ENCODE peak calls at places on chromosomes 4 and X, in eight cellular contexts. T is Right ventricle myocardium superior; U is HFF-Myc; J is heart left ventricle; G is EL; V is stimulated activated CD8-positive, alpha-beta memory T cell treated with anti-CD3 and anti-CD28 coated beads, Interleukin-7, amount 100 ng/mL, for 4 hours; Y is NCI-H2081; Z is activated T-cell treated with anti-CD3 and anti-CD28 coated beads, Interleukin-2, amount 50 U/mL, for 4 hours. W is an unnamed sample.

GRCh38 chr4:31793907-31794306 is 1073.7 kb downstream of the PCDH7 start:
- DNase-seq in T (no peak), U (no peak), J (no peak), G (no peak), V (no peak), Y (no peak), Z (no peak), W (no peak)

GRCh38 chr4:6647582-6648230 is 7.2 kb downstream of the MRFAP1 start:
- DNase-seq in T (no peak), U (no peak), J (no peak), G (no peak), V (no peak), Y (no peak), Z (no peak), W (no peak)

GRCh38 chr4:150215601-150216000 is 137.4 kb downstream of the DCLK2 start:
- DNase-seq in T (no peak), U (no peak), J (no peak), G (no peak), V (no peak), Y (no peak), Z (no peak), W (no peak)

GRCh38 chrX:130174051-130174704 is 2.4 kb downstream of the RAB33A start:
- DNase-seq in T (peak), U (no peak), J (peak), G (peak), V (no peak), Y (no peak), Z (no peak), W (peak)

GRCh38 chr4:36088542-36088941 is 155.8 kb downstream of the ARAP2 start:
- DNase-seq in T (no peak), U (no peak), J (no peak), G (no peak), V (no peak), Y (peak), Z (no peak), W (no peak)

GRCh38 chr4:54384563-54384962 is 155.5 kb downstream of the PDGFRA start:
- DNase-seq in T (no peak), U (no peak), J (peak), G (peak), V (no peak), Y (no peak), Z (no peak), W (peak)

GRCh38 chrX:40683245-40683644 is 35.9 kb upstream of the CXorf38 start:
- DNase-seq in T (no peak), U (no peak), J (no peak), G (no peak), V (no peak), Y (no peak), Z (no peak), W (no peak)

GRCh38 chr4:55312491-55313101 is 33.4 kb upstream of the SRD5A3 start:
- DNase-seq in T (no peak), U (peak), J (peak), G (peak), V (no peak), Y (peak), Z (peak), W (peak)

GRCh38 chrX:39261446-39262147 is 460.3 kb downstream of the MID1IP1 start:
- DNase-seq in T (no peak), U (no peak), J (peak), G (peak), V (no peak), Y (peak), Z (no peak), W (peak)

GRCh38 chrX:111200327-111200726 is 70.0 kb downstream of the CAPN6 start:
- DNase-seq in T (no peak), U (no peak), J (no peak), G (no peak), V (no peak), Y (no peak), Z (no peak), W (no peak)

GRCh38 chrX:23317799-23318724 is 16.6 kb upstream of the PTCHD1 start:
- DNase-seq in T (no peak), U (no peak), J (no peak), G (peak), V (no peak), Y (no peak), Z (peak), W (peak)

GRCh38 chr4:107654694-107655093 is 65.3 kb downstream of the PAPSS1 start:
- DNase-seq in T (no peak), U (no peak), J (no peak), G (no peak), V (no peak), Y (peak), Z (no peak), W (no peak)

GRCh38 chr4:5361968-5362367 is 310.7 kb downstream of the STK32B start:
- DNase-seq in T (no peak), U (no peak), J (no peak), G (no peak), V (no peak), Y (no peak), Z (no peak), W (no peak)

GRCh38 chrX:44343412-44343942 is at the start of gene EFHC2:
- DNase-seq in T (peak), U (no peak), J (peak), G (peak), V (peak), Y (no peak), Z (peak), W (no peak)

GRCh38 chrX:22220941-22221340 is 51.8 kb upstream of the CBLL2 start:
- DNase-seq in T (no peak), U (peak), J (no peak), G (peak), V (no peak), Y (no peak), Z (no peak), W (peak)

GRCh38 chr4:124478518-124478917 is 234.0 kb downstream of the ANKRD50 start:
- DNase-seq in T (no peak), U (no peak), J (no peak), G (no peak), V (no peak), Y (no peak), Z (no peak), W (no peak)

GRCh38 chr4:38387348-38387747 is 276.7 kb upstream of the KLF3 start:
- DNase-seq in T (peak), U (no peak), J (peak), G (no peak), V (no peak), Y (no peak), Z (no peak), W (no peak)

GRCh38 chr4:111506706-111507105 is 638.5 kb upstream of the FAM241A start:
- DNase-seq in T (no peak), U (no peak), J (no peak), G (peak), V (no peak), Y (no peak), Z (no peak), W (peak)

GRCh38 chrX:38087594-38087993 is 81.2 kb downstream of the SYTL5 start:
- DNase-seq in T (no peak), U (no peak), J (no peak), G (no peak), V (no peak), Y (no peak), Z (no peak), W (no peak)

GRCh38 chrX:65667503-65668355 is at the start of gene MSN:
- DNase-seq in T (peak), U (no peak), J (peak), G (peak), V (peak), Y (peak), Z (peak), W (peak)

GRCh38 chr4:80226091-80226490 is 28.8 kb downstream of the PRDM8 start:
- DNase-seq in T (no peak), U (no peak), J (no peak), G (no peak), V (no peak), Y (no peak), Z (no peak), W (no peak)

GRCh38 chr4:89754531-89754930 is 82.4 kb downstream of the SNCA start:
- DNase-seq in T (no peak), U (no peak), J (no peak), G (no peak), V (no peak), Y (no peak), Z (no peak), W (no peak)

GRCh38 chrX:148422531-148422930 is 77.9 kb upstream of the AFF2 start:
- DNase-seq in T (no peak), U (no peak), J (no peak), G (no peak), V (no peak), Y (no peak), Z (no peak), W (peak)

GRCh38 chrX:76076124-76076523 is 96.7 kb upstream of the PBDC1 start:
- DNase-seq in T (no peak), U (no peak), J (no peak), G (no peak), V (no peak), Y (no peak), Z (no peak), W (no peak)

GRCh38 chrX:23334871-23335599 is 386 bp downstream of the PTCHD1 start:
- DNase-seq in T (no peak), U (no peak), J (no peak), G (no peak), V (no peak), Y (no peak), Z (no peak), W (no peak)

GRCh38 chrX:124256209-124256608 is 76.3 kb upstream of the TEX13D start:
- DNase-seq in T (no peak), U (peak), J (no peak), G (peak), V (no peak), Y (no peak), Z (no peak), W (no peak)